ENCODE peak calls at places on chromosomes 16 and 17, in eight cellular contexts. One of them, this sample, is unnamed. For H3K4me1, the result is how much of the 10 kb centered on the place peaks cover.

GRCh38 chr17:20999841-21000532 is 42.8 kb downstream of the USP22 start:
- ATAC-seq in HCT116: no peak
- ATAC-seq in K562: no peak
- ATAC-seq in Panc1: no peak
- ATAC-seq in GM12878: no peak
- ATAC-seq in HepG2: no peak
- ATAC-seq in GM23338: no peak
- ATAC-seq in upper lobe of left lung: no peak
- ATAC-seq in this sample: no peak

GRCh38 chr17:31295489-31295871 is 1.6 kb downstream of the OMG start:
- ATAC-seq in HCT116: no peak
- ATAC-seq in K562: no peak
- ATAC-seq in Panc1: no peak
- ATAC-seq in GM12878: no peak
- ATAC-seq in HepG2: no peak
- ATAC-seq in GM23338: no peak
- ATAC-seq in upper lobe of left lung: no peak
- ATAC-seq in this sample: no peak

GRCh38 chr16:53085539-53086450 is 31.0 kb downstream of the CHD9 start:
- ATAC-seq in HCT116: no peak
- ATAC-seq in K562: no peak
- ATAC-seq in Panc1: no peak
- ATAC-seq in GM12878: no peak
- ATAC-seq in HepG2: no peak
- ATAC-seq in GM23338: peak
- ATAC-seq in upper lobe of left lung: no peak
- ATAC-seq in this sample: peak

GRCh38 chr17:40949406-40949805 is 12.0 kb upstream of the KRT23 start:
- ATAC-seq in HCT116: no peak
- ATAC-seq in K562: no peak
- ATAC-seq in Panc1: no peak
- ATAC-seq in GM12878: no peak
- ATAC-seq in HepG2: peak
- ATAC-seq in GM23338: peak
- ATAC-seq in upper lobe of left lung: no peak
- ATAC-seq in this sample: no peak

GRCh38 chr16:21283521-21284289 is 5.6 kb upstream of the CRYM start:
- ATAC-seq in HCT116: peak
- ATAC-seq in K562: peak
- ATAC-seq in Panc1: peak
- ATAC-seq in GM12878: no peak
- ATAC-seq in HepG2: peak
- ATAC-seq in GM23338: peak
- ATAC-seq in upper lobe of left lung: no peak
- ATAC-seq in this sample: peak

GRCh38 chr17:17582372-17582771 is 9.1 kb downstream of the PEMT start:
- ATAC-seq in HCT116: no peak
- ATAC-seq in K562: no peak
- ATAC-seq in Panc1: no peak
- ATAC-seq in GM12878: no peak
- ATAC-seq in HepG2: peak
- ATAC-seq in GM23338: no peak
- ATAC-seq in upper lobe of left lung: no peak
- ATAC-seq in this sample: no peak

GRCh38 chr17:82014432-82014831 is 8.2 kb downstream of the CENPX start:
- ATAC-seq in HCT116: peak
- ATAC-seq in K562: no peak
- ATAC-seq in Panc1: no peak
- ATAC-seq in GM12878: no peak
- ATAC-seq in HepG2: no peak
- ATAC-seq in GM23338: no peak
- ATAC-seq in upper lobe of left lung: peak
- ATAC-seq in this sample: no peak

GRCh38 chr16:68275611-68276191 is 11.4 kb downstream of the SLC7A6 start:
- ATAC-seq in HCT116: no peak
- ATAC-seq in K562: no peak
- ATAC-seq in Panc1: no peak
- ATAC-seq in GM12878: peak
- ATAC-seq in HepG2: peak
- ATAC-seq in GM23338: no peak
- ATAC-seq in upper lobe of left lung: no peak
- ATAC-seq in this sample: no peak

GRCh38 chr17:44362056-44362355 is 1.6 kb downstream of the FAM171A2 start:
- ATAC-seq in HCT116: no peak
- ATAC-seq in K562: no peak
- ATAC-seq in Panc1: no peak
- ATAC-seq in GM12878: no peak
- ATAC-seq in HepG2: no peak
- ATAC-seq in GM23338: no peak
- ATAC-seq in upper lobe of left lung: no peak
- ATAC-seq in this sample: no peak

GRCh38 chr16:31052131-31052530 is 18.8 kb downstream of the STX4 start:
- ATAC-seq in HCT116: peak
- ATAC-seq in K562: peak
- ATAC-seq in Panc1: peak
- ATAC-seq in GM12878: no peak
- ATAC-seq in HepG2: peak
- ATAC-seq in GM23338: no peak
- ATAC-seq in upper lobe of left lung: peak
- ATAC-seq in this sample: peak

GRCh38 chr17:63702223-63702577 is 2.3 kb upstream of the LIMD2 start:
- ATAC-seq in HCT116: no peak
- ATAC-seq in K562: no peak
- ATAC-seq in Panc1: no peak
- ATAC-seq in GM12878: peak
- ATAC-seq in HepG2: no peak
- ATAC-seq in GM23338: no peak
- ATAC-seq in upper lobe of left lung: no peak
- ATAC-seq in this sample: no peak

GRCh38 chr16:66487580-66488235 is 60.6 kb downstream of the BEAN1 start:
- ATAC-seq in HCT116: no peak
- ATAC-seq in K562: no peak
- ATAC-seq in Panc1: no peak
- ATAC-seq in GM12878: no peak
- ATAC-seq in HepG2: peak
- ATAC-seq in GM23338: no peak
- ATAC-seq in upper lobe of left lung: no peak
- ATAC-seq in this sample: no peak

GRCh38 chr17:51472670-51473069 is 212.3 kb downstream of the UTP18 start:
- ATAC-seq in HCT116: no peak
- ATAC-seq in K562: no peak
- ATAC-seq in Panc1: no peak
- ATAC-seq in GM12878: no peak
- ATAC-seq in HepG2: no peak
- ATAC-seq in GM23338: no peak
- ATAC-seq in upper lobe of left lung: no peak
- ATAC-seq in this sample: no peak

GRCh38 chr17:13256545-13256944 is 238.7 kb upstream of the ELAC2 start:
- ATAC-seq in HCT116: peak
- ATAC-seq in K562: no peak
- ATAC-seq in Panc1: no peak
- ATAC-seq in GM12878: no peak
- ATAC-seq in HepG2: no peak
- ATAC-seq in GM23338: no peak
- ATAC-seq in upper lobe of left lung: no peak
- ATAC-seq in this sample: no peak

GRCh38 chr16:47617732-47618131 is 156.6 kb downstream of the PHKB start:
- ATAC-seq in HCT116: peak
- ATAC-seq in K562: no peak
- ATAC-seq in Panc1: no peak
- ATAC-seq in GM12878: no peak
- ATAC-seq in HepG2: peak
- ATAC-seq in GM23338: peak
- ATAC-seq in upper lobe of left lung: no peak
- ATAC-seq in this sample: no peak

DNA sequence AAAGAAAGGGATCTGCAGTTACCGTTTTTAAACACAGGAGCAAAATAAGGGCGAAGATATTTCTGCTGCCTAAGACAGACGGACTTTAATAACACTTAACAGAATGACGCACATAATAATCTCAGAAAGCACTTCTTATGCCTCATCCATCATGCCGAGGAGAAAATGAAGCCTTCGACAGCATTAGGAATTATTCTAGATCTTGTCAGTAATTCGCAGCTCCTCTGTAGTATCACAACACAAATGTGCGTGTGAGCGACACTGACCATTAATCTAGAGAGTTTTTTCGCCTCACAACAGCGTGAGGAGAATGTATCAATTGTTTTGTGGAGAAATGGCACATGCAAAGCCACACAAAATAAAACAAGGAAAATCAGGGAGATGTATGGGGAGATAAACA is 410.2 kb upstream of the PSMD7 start:
- ATAC-seq in HCT116: no peak
- ATAC-seq in K562: no peak
- ATAC-seq in Panc1: no peak
- ATAC-seq in GM12878: no peak
- ATAC-seq in HepG2: no peak
- ATAC-seq in GM23338: no peak
- ATAC-seq in upper lobe of left lung: no peak
- ATAC-seq in this sample: no peak
- TF ChIP-seq POLR2AphosphoS5 in HCT116: no peak
- TF ChIP-seq POLR2AphosphoS5 in K562: no peak
- TF ChIP-seq POLR2AphosphoS5 in Panc1: no peak
- TF ChIP-seq POLR2AphosphoS5 in GM12878: no peak
- TF ChIP-seq POLR2AphosphoS5 in HepG2: no peak
- TF ChIP-seq POLR2AphosphoS5 in GM23338: no peak
- TF ChIP-seq POLR2AphosphoS5 in upper lobe of left lung: no peak
- TF ChIP-seq POLR2AphosphoS5 in this sample: no peak

GRCh38 chr16:531494-532125 is 4.1 kb downstream of the CAPN15 start:
- ATAC-seq in HCT116: no peak
- ATAC-seq in K562: no peak
- ATAC-seq in Panc1: no peak
- ATAC-seq in GM12878: no peak
- ATAC-seq in HepG2: no peak
- ATAC-seq in GM23338: no peak
- ATAC-seq in upper lobe of left lung: no peak
- ATAC-seq in this sample: no peak
- H3K4me1 ChIP-seq in HCT116: under half
- H3K4me1 ChIP-seq in K562: half or more
- H3K4me1 ChIP-seq in Panc1: under half
- H3K4me1 ChIP-seq in GM12878: under half
- H3K4me1 ChIP-seq in HepG2: half or more
- H3K4me1 ChIP-seq in GM23338: under half
- H3K4me1 ChIP-seq in upper lobe of left lung: under half
- H3K4me1 ChIP-seq in this sample: half or more

DNA sequence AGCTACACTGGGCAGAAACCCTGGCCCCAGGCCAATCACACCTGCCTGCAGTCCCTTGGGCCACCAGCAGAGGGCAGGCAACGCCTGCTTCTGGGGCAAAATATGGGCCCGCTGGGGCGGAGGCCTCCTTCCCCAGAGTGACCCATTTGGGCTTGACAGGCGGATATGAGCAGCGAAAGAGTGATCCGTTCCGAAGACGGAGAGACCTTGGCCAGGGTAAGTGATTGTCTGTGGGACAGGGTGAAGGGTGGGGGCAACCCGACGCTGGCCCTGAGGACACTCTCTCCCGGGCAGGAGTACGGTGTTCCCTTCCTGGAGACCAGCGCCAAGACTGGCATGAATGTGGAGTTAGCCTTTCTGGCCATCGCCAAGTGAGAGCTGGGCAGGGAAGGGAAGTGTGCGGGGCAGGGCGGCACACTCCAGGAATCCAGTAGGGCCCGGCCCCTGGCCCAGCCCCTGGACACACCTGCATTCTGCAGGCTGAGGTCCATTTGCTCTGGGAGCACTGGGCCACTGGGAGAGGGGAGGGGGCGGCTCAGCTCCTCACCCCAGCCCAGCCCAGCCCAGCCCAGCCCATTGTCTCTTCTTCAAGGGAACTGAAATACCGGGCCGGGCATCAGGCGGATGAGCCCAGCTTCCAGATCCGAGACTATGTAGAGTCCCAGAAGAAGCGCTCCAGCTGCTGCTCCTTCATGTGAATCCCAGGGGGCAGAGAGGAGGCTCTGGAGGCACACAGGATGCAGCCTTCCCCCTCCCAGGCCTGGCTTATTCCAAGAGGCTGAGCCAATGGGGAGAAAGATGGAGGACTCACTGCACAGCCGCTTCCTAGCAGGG is 3.5 kb upstream of the NHERF1 start:
- ATAC-seq in HCT116: peak
- ATAC-seq in K562: peak
- ATAC-seq in Panc1: peak
- ATAC-seq in GM12878: peak
- ATAC-seq in HepG2: peak
- ATAC-seq in GM23338: peak
- ATAC-seq in upper lobe of left lung: peak
- ATAC-seq in this sample: peak
- TF ChIP-seq POLR2AphosphoS5 in HCT116: peak
- TF ChIP-seq POLR2AphosphoS5 in K562: no peak
- TF ChIP-seq POLR2AphosphoS5 in Panc1: peak
- TF ChIP-seq POLR2AphosphoS5 in GM12878: no peak
- TF ChIP-seq POLR2AphosphoS5 in HepG2: no peak
- TF ChIP-seq POLR2AphosphoS5 in GM23338: no peak
- TF ChIP-seq POLR2AphosphoS5 in upper lobe of left lung: peak
- TF ChIP-seq POLR2AphosphoS5 in this sample: peak

GRCh38 chr17:68461122-68461539 is 3.8 kb upstream of the WIPI1 start:
- ATAC-seq in HCT116: no peak
- ATAC-seq in K562: no peak
- ATAC-seq in Panc1: no peak
- ATAC-seq in GM12878: peak
- ATAC-seq in HepG2: no peak
- ATAC-seq in GM23338: no peak
- ATAC-seq in upper lobe of left lung: no peak
- ATAC-seq in this sample: no peak

GRCh38 chr17:68462381-68463210 is 5.3 kb upstream of the WIPI1 start:
- ATAC-seq in HCT116: peak
- ATAC-seq in K562: peak
- ATAC-seq in Panc1: peak
- ATAC-seq in GM12878: peak
- ATAC-seq in HepG2: peak
- ATAC-seq in GM23338: peak
- ATAC-seq in upper lobe of left lung: peak
- ATAC-seq in this sample: peak

GRCh38 chr17:68460715-68461114 is 3.4 kb upstream of the WIPI1 start:
- ATAC-seq in HCT116: no peak
- ATAC-seq in K562: no peak
- ATAC-seq in Panc1: no peak
- ATAC-seq in GM12878: no peak
- ATAC-seq in HepG2: no peak
- ATAC-seq in GM23338: no peak
- ATAC-seq in upper lobe of left lung: no peak
- ATAC-seq in this sample: no peak

GRCh38 chr17:68460096-68460495 is 2.8 kb upstream of the WIPI1 start:
- ATAC-seq in HCT116: no peak
- ATAC-seq in K562: no peak
- ATAC-seq in Panc1: no peak
- ATAC-seq in GM12878: no peak
- ATAC-seq in HepG2: no peak
- ATAC-seq in GM23338: no peak
- ATAC-seq in upper lobe of left lung: no peak
- ATAC-seq in this sample: no peak

DNA sequence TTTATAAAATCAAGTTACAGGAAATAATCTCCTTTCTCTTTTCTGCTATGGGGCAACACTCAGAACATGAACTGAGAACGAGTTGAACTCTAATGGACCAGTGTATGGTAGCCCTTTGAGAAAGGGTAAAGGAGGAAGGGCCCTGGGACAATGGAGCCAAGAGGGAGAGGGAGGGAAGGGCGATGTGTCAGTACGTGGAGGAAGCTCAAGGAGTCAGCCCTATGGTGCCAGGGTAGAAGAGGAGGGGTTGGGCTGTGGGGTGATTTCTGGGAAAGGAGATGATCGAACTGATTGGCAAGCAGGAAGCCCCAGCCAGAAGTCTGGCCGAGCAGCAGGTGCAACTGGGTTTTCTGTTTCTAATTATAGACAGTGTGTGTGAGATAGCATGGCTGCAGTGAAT is 4.3 kb upstream of the WIPI1 start:
- ATAC-seq in HCT116: no peak
- ATAC-seq in K562: no peak
- ATAC-seq in Panc1: no peak
- ATAC-seq in GM12878: peak
- ATAC-seq in HepG2: no peak
- ATAC-seq in GM23338: no peak
- ATAC-seq in upper lobe of left lung: no peak
- ATAC-seq in this sample: no peak
- H3K4me1 ChIP-seq in HCT116: under half
- H3K4me1 ChIP-seq in K562: under half
- H3K4me1 ChIP-seq in Panc1: under half
- H3K4me1 ChIP-seq in GM12878: under half
- H3K4me1 ChIP-seq in HepG2: half or more
- H3K4me1 ChIP-seq in GM23338: under half
- H3K4me1 ChIP-seq in upper lobe of left lung: under half
- H3K4me1 ChIP-seq in this sample: under half

This sample was measured in gastroesophageal sphincter.